ENCODE peak calls at places on chromosomes 12 and 14, in nine cellular contexts. Y is fibroblast of mammary gland; H is activated T-cell treated with anti-CD3 and anti-CD28 coated beads for 1 hour; C is GM04504; X is Peyer's patch; T is NCI-H1105; W is activated CD4-positive, alpha-beta T cell treated with anti-CD3 and anti-CD28 coated beads, Interleukin-2, amount 10 ng/mL, durations not matched to agents 7 days and 5 days; K is neuronal stem cell; R is Ammon's horn. N is an unnamed sample.

GRCh38 chr12:121858318-121858661 is 369 bp downstream of the HPD start:
- DNase-seq in T (no peak), R (no peak), W (no peak), C (no peak), X (no peak), Y (no peak), K (no peak), H (no peak), N (no peak)

GRCh38 chr12:100573499-100574261 is at the start of gene GAS2L3:
- DNase-seq in W (peak; percentile 68), R (peak; percentile 90), Y (peak; percentile 74), C (peak; percentile 66), T (peak; percentile 93), K (peak; percentile 90), X (peak; percentile 94), H (peak; percentile 33), N (peak; percentile 95)

GRCh38 chr12:1836241-1836803 is 16.0 kb downstream of the LRTM2 start:
- DNase-seq in T (no peak), C (no peak), K (no peak), R (no peak), H (no peak), W (no peak), Y (no peak), X (no peak), N (no peak)

GRCh38 chr12:6769003-6769389 is 2.8 kb downstream of the PTMS start:
- DNase-seq in T (no peak), X (no peak), K (peak; percentile 84), C (no peak), H (no peak), W (no peak), Y (no peak), R (no peak), N (peak; percentile 80)

GRCh38 chr12:94429633-94430032 is 30.0 kb downstream of the CEP83 start:
- DNase-seq in K (no peak), Y (peak; percentile 12), W (no peak), X (no peak), T (no peak), C (no peak), H (no peak), R (no peak), N (no peak)

GRCh38 chr12:121964813-121965643 is 46.6 kb downstream of the CFAP251 start:
- DNase-seq in W (no peak), Y (peak; percentile 75), H (no peak), X (no peak), C (peak; percentile 71), K (no peak), T (no peak), R (no peak), N (peak; percentile 49)

GRCh38 chr12:111359231-111359913 is 9.5 kb downstream of the PHETA1 start:
- DNase-seq in X (no peak), K (no peak), H (no peak), Y (no peak), T (no peak), R (no peak), C (no peak), W (peak; percentile 22), N (no peak)

GRCh38 chr12:33752854-33753253 is 269.4 kb upstream of the ALG10 start:
- DNase-seq in H (no peak), T (no peak), C (no peak), K (no peak), Y (no peak), X (no peak), R (peak; percentile 20), W (no peak), N (no peak)

GRCh38 chr12:94614288-94614721 is 36.1 kb downstream of the TMCC3 start:
- DNase-seq in X (no peak), T (no peak), Y (no peak), H (no peak), W (no peak), R (peak; percentile 66), C (no peak), K (peak; percentile 76), N (peak; percentile 92)

GRCh38 chr12:65200007-65200665 is 30.8 kb downstream of the LEMD3 start:
- DNase-seq in W (no peak), C (no peak), K (no peak), R (no peak), H (no peak), T (no peak), Y (peak; percentile 22), X (no peak), N (no peak)

GRCh38 chr14:68809524-68809923 is 16.7 kb upstream of the ZFP36L1 start:
- DNase-seq in W (no peak), T (no peak), R (no peak), X (no peak), H (no peak), K (no peak), C (no peak), Y (no peak), N (no peak)

GRCh38 chr14:54823757-54824549 is 78.7 kb downstream of the GCH1 start:
- DNase-seq in K (no peak), Y (no peak), X (no peak), W (no peak), H (no peak), C (no peak), T (no peak), R (no peak), N (no peak)

GRCh38 chr12:68240079-68240478 is 13.3 kb downstream of the IL22 start:
- DNase-seq in R (peak; percentile 25), K (no peak), X (no peak), H (no peak), T (no peak), W (no peak), Y (peak; percentile 73), C (peak; percentile 78), N (no peak)

GRCh38 chr14:22846811-22847307 is 10.5 kb downstream of the MMP14 start:
- DNase-seq in H (no peak), X (peak; percentile 45), T (no peak), Y (no peak), K (no peak), W (no peak), C (no peak), R (no peak), N (no peak)

GRCh38 chr14:49959822-49960408 is 67.0 kb downstream of the ARF6 start:
- DNase-seq in C (no peak), K (no peak), T (peak; percentile 76), X (no peak), R (no peak), H (no peak), W (peak; percentile 24), Y (no peak), N (no peak)

GRCh38 chr12:66813137-66813867 is 134.4 kb upstream of the GRIP1 start:
- DNase-seq in T (no peak), R (no peak), K (no peak), H (no peak), C (no peak), X (no peak), W (no peak), Y (no peak), N (no peak)

GRCh38 chr14:104318558-104319488 is 180.4 kb downstream of the KIF26A start:
- DNase-seq in Y (no peak), R (no peak), K (no peak), T (no peak), X (peak; percentile 42), H (no peak), W (no peak), C (no peak), N (no peak)

GRCh38 chr12:132886529-132887477 is 602 bp downstream of the CHFR start:
- DNase-seq in C (no peak), W (peak; percentile 23), Y (no peak), T (no peak), X (no peak), K (no peak), R (peak; percentile 19), H (no peak), N (no peak)

GRCh38 chr14:54582334-54582733 is 15.4 kb downstream of the SAMD4A start:
- DNase-seq in K (no peak), Y (no peak), H (no peak), X (no peak), R (no peak), W (no peak), T (no peak), C (no peak), N (no peak)

GRCh38 chr12:4997939-4998338 is 45.7 kb upstream of the KCNA5 start:
- DNase-seq in T (no peak), C (peak; percentile 84), H (no peak), X (no peak), K (no peak), Y (peak; percentile 95), R (peak; percentile 72), W (no peak), N (no peak)

GRCh38 chr12:93031028-93031427 is 101.9 kb upstream of the EEA1 start:
- DNase-seq in R (no peak), X (no peak), K (no peak), T (no peak), Y (no peak), W (no peak), C (no peak), H (no peak), N (no peak)

GRCh38 chr12:68031881-68032739 is 42.9 kb downstream of the IFNG-AS1 start:
- DNase-seq in R (no peak), C (no peak), T (no peak), X (no peak), K (no peak), H (no peak), Y (no peak), W (no peak), N (no peak)

GRCh38 chr12:108691154-108691994 is 39.9 kb downstream of the CORO1C start:
- DNase-seq in H (peak; percentile 54), R (peak; percentile 98), X (peak; percentile 84), C (peak; percentile 99), T (peak; percentile 96), W (peak; percentile 70), Y (peak; percentile 99), K (peak; percentile 76), N (peak; percentile 91)

GRCh38 chr12:131101703-131102492 is 148.2 kb downstream of the ADGRD1 start:
- DNase-seq in R (no peak), H (no peak), X (no peak), T (no peak), C (no peak), K (no peak), Y (no peak), W (no peak), N (no peak)

GRCh38 chr12:49949866-49950265 is 671 bp upstream of the AQP2 start:
- DNase-seq in H (no peak), R (no peak), C (no peak), T (no peak), X (no peak), Y (no peak), W (no peak), K (no peak), N (no peak)

GRCh38 chr14:104919993-104920315 is 4.7 kb upstream of the PLD4 start:
- DNase-seq in K (no peak), Y (no peak), R (no peak), C (no peak), W (no peak), H (no peak), X (no peak), T (no peak), N (no peak)

GRCh38 chr14:71538949-71539659 is 393.1 kb upstream of the RGS6 start:
- DNase-seq in Y (peak; percentile 31), H (no peak), R (no peak), C (no peak), W (no peak), X (no peak), T (no peak), K (no peak), N (no peak)

GRCh38 chr12:69161835-69162234 is 77.5 kb upstream of the CPSF6 start:
- DNase-seq in T (peak; percentile 82), H (no peak), W (peak; percentile 57), R (peak; percentile 55), C (no peak), Y (peak; percentile 28), X (no peak), K (no peak), N (peak; percentile 14)

GRCh38 chr12:121600702-121601336 is 20.0 kb upstream of the KDM2B start:
- DNase-seq in X (peak; percentile 76), R (no peak), Y (no peak), T (no peak), K (no peak), C (no peak), H (no peak), W (no peak), N (no peak)